ENCODE peak calls at places on chromosomes 5 and 9, in four cellular contexts. K is A549, P is activated B cell treated with CpG ODN at 0.5 μM for 24 hours, T is body of pancreas. C is an unnamed sample.

GRCh38 chr5:173717959-173718358 is 101.5 kb upstream of the BOD1 start:
- DNase-seq in T (no peak), K (no peak), P (no peak), C (no peak)

GRCh38 chr5:56088967-56089829 is 94.4 kb upstream of the IL6ST start:
- DNase-seq in K (peak), P (no peak), T (no peak), C (no peak)

GRCh38 chr9:15403155-15403554 is 19.5 kb upstream of the SNAPC3 start:
- DNase-seq in T (peak), P (no peak), K (peak), C (no peak)

GRCh38 chr9:102206432-102206831 is 468.0 kb upstream of the GRIN3A start:
- DNase-seq in K (no peak), P (no peak), T (no peak), C (no peak)

GRCh38 chr5:78958672-78959410 is 26.3 kb downstream of the ARSB start:
- DNase-seq in K (no peak), P (no peak), T (no peak), C (no peak)

GRCh38 chr5:148569948-148570347 is 84.4 kb downstream of the HTR4 start:
- DNase-seq in T (peak), P (no peak), K (no peak), C (no peak)

GRCh38 chr5:119301947-119302346 is 53.9 kb upstream of the TNFAIP8 start:
- DNase-seq in P (no peak), T (no peak), K (peak), C (no peak)

GRCh38 chr5:93302711-93303110 is 278.3 kb downstream of the NR2F1-AS1 start:
- DNase-seq in K (no peak), T (no peak), P (no peak), C (no peak)

GRCh38 chr5:154464435-154464834 is 13.6 kb downstream of the HAND1 start:
- DNase-seq in P (no peak), T (no peak), K (no peak), C (no peak)

GRCh38 chr5:179679014-179679674 is 1.7 kb downstream of the CBY3 start:
- DNase-seq in K (no peak), T (peak), P (peak), C (peak)

GRCh38 chr5:1161832-1162229 is 39.6 kb upstream of the SLC6A19 start:
- DNase-seq in T (peak), P (no peak), K (no peak), C (no peak)

GRCh38 chr9:4299006-4299795 is 667 bp downstream of the GLIS3 start:
- DNase-seq in P (no peak), K (peak), T (peak), C (peak)

GRCh38 chr5:138932171-138932810 is 57.2 kb upstream of the LRRTM2 start:
- DNase-seq in P (no peak), K (peak), T (no peak), C (no peak)

GRCh38 chr9:79390077-79390673 is 181.6 kb upstream of the TLE4 start:
- DNase-seq in P (no peak), T (no peak), K (no peak), C (no peak)

GRCh38 chr9:87498046-87498815 is 564 bp downstream of the DAPK1 start:
- DNase-seq in P (no peak), T (peak), K (peak), C (peak)

GRCh38 chr5:6392571-6392970 is 14.2 kb upstream of the MED10 start:
- DNase-seq in T (no peak), K (no peak), P (no peak), C (peak)

GRCh38 chr5:98314262-98314661 is 459.2 kb upstream of the RGMB start:
- DNase-seq in T (no peak), K (no peak), P (no peak), C (no peak)

GRCh38 chr5:6158974-6159863 is 219.1 kb downstream of the MED10 start:
- DNase-seq in P (no peak), K (peak), T (no peak), C (no peak)

GRCh38 chr9:96256800-96257199 is 45.2 kb downstream of the HSD17B3 start:
- DNase-seq in P (no peak), K (no peak), T (no peak), C (no peak)

GRCh38 chr5:173187054-173187743 is 42.9 kb downstream of the BNIP1 start:
- DNase-seq in T (peak), P (no peak), K (peak), C (no peak)

GRCh38 chr5:127216906-127217675 is 73.5 kb upstream of the MEGF10 start:
- DNase-seq in P (no peak), K (no peak), T (no peak), C (no peak)

GRCh38 chr5:153818626-153819025 is 220.1 kb downstream of the FAM114A2 start:
- DNase-seq in K (no peak), T (no peak), P (no peak), C (no peak)

GRCh38 chr5:180866296-180866695 is 5.2 kb upstream of the ZFP62 start:
- DNase-seq in P (no peak), K (peak), T (peak), C (no peak)

GRCh38 chr9:16986441-16987387 is 116.2 kb upstream of the BNC2 start:
- DNase-seq in K (no peak), P (no peak), T (no peak), C (no peak)

GRCh38 chr9:22446589-22446949 is at the start of gene DMRTA1:
- DNase-seq in P (no peak), K (peak), T (peak), C (peak)

GRCh38 chr5:56735845-56736641 is 79.3 kb upstream of the MAP3K1 start:
- DNase-seq in T (no peak), P (no peak), K (no peak), C (no peak)

GRCh38 chr5:68252678-68253520 is 37.3 kb downstream of the PIK3R1 start:
- DNase-seq in P (no peak), K (peak), T (peak), C (no peak)

GRCh38 chr5:77785229-77785628 is 9.1 kb upstream of the TBCA start:
- DNase-seq in T (no peak), K (no peak), P (no peak), C (no peak)

DNA sequence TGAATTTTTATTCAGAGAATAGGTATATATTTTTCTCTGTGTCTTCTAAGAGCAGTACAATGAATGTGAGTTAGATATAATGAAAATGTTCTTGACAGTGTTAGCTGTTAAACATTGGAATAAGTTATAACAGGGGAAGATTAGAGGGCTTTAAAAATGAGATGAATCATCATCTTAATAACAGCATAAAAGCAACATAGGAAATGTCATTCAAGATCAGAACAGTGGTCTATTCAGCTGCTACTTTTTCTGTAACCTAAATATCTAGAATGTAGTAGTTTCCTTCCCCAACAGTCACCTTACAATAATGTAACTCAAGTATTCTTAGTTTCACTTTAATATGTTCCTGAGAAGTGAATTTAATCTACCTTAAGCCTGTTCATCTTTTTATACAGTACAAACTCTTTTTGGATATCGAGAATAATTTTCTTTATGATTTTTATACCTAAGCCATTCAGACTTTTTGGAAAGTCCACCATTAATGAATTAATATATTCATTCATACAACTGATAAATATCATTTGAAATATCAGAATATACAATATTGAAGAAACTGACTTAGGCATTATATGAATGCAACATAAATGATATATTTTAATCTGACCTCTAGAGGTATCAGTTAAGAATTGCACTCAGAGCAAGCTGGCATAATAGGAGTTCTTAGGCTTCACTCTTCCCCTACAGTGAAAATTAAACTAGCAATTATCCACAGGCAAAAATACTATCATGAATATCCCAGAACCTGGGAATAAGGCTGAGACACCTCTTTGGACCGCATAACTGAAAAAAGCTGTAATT is 66.1 kb upstream of the EDIL3 start:
- DNase-seq in K (no peak), P (no peak), T (no peak), C (no peak)
- TF ChIP-seq CTCF in K (no peak), P (no peak), T (no peak), C (peak)

GRCh38 chr5:133458435-133458834 is 153.9 kb downstream of the FSTL4 start:
- DNase-seq in P (no peak), K (no peak), T (no peak), C (no peak)

GRCh38 chr5:133461796-133462516 is 150.4 kb downstream of the FSTL4 start:
- DNase-seq in K (no peak), T (peak), P (no peak), C (no peak)

GRCh38 chr5:133459474-133460155 is 152.7 kb downstream of the FSTL4 start:
- DNase-seq in P (no peak), K (no peak), T (no peak), C (no peak)

GRCh38 chr5:133457956-133458355 is 154.4 kb downstream of the FSTL4 start:
- DNase-seq in K (no peak), P (no peak), T (no peak), C (no peak)

DNA sequence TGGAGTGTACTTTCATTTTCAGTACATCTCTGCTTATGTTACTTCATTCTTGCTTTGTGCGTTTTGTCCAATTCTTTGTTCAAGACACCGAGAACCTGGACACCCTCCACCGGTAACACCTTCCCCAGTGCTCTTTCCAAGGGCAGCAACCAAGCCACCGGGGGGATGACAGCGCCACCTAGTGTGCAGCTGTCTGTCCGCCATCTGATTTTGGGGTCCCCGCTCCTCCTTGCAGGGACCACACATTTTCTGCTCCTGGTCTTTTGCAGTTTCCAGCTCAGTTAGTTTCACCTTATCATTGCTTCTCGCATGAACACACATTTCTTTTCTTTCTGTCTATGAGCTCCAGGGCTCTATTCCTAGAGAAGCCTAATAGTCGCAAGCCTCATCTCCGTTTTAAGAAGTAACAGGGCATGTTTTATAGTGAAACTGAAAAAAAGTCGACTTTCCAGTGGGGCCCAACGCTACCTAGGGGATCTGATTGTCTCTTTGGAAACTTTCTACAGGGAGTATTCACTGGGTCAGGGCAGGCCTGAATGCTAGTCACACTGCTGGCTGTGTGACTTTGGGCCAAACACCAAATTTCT is 152.1 kb downstream of the FSTL4 start:
- DNase-seq in P (peak), K (peak), T (no peak), C (no peak)
- TF ChIP-seq CTCF in P (no peak), K (peak), T (no peak), C (peak)

DNA sequence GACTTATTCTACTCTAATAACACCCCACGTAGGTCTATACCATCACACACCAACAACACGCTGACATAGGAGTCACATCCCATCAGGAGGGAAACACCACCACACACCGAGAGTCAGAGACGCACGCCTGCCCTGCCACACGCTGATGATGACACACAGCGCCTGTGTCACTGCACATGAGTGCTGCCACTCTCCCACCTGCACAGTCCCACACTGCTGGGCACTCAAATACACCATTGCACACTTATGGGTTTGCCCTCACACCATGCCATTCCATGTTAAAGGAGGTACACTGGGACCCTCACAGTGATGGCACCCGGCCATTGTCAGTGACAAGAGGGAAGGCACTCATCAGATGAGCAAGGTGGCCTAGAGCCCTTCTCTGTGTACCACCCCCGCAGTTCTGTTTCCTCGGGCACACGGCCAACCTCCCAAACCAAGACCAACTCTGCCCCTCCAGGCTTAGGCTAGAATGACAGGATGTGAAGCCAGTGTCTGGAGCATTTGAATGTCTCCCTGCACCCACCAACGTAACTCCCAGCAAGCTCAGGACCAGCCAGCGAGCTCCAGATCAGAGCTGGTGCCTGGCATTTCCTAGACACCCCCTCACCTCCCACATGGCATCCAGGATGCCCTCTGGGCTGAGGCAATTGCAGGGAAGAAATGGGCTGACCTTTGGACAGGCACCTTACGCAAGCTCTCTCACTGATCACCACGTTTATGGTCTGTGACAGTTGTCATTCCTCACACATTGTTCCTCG is 3.6 kb upstream of the CPLX2 start:
- DNase-seq in T (peak), P (no peak), K (peak), C (no peak)
- TF ChIP-seq CTCF in T (no peak), P (no peak), K (peak), C (peak)

GRCh38 chr5:19538607-19539006 is 449.4 kb downstream of the CDH18 start:
- DNase-seq in P (no peak), K (no peak), T (no peak), C (no peak)
- TF ChIP-seq CTCF in P (no peak), K (no peak), T (no peak), C (no peak)

GRCh38 chr5:9851458-9851857 is 221.3 kb upstream of the TAS2R1 start:
- DNase-seq in P (no peak), T (peak), K (peak), C (no peak)
- TF ChIP-seq CTCF in P (no peak), T (no peak), K (peak), C (peak)

C was measured in type B pancreatic cell.